ENCODE peak calls at places on chromosomes 11 and 22, in four cellular contexts. One of them, this sample, is unnamed. For H3K27me3, the result is how much of the 10 kb centered on the place peaks cover.

GRCh38 chr22:42939941-42940653 is 74.9 kb downstream of the PACSIN2 start:
- DNase-seq in IMR-90: peak
- DNase-seq in H1: no peak
- DNase-seq in H9: no peak
- DNase-seq in this sample: peak

GRCh38 chr11:8932564-8933180 is at the start of gene C11orf16:
- DNase-seq in IMR-90: no peak
- DNase-seq in H1: no peak
- DNase-seq in H9: peak
- DNase-seq in this sample: peak

GRCh38 chr11:105033344-105033743 is 1.6 kb downstream of the CASP1 start:
- DNase-seq in IMR-90: no peak
- DNase-seq in H1: no peak
- DNase-seq in H9: no peak
- DNase-seq in this sample: no peak

GRCh38 chr11:47179655-47179991 is 2.9 kb upstream of the ARFGAP2 start:
- DNase-seq in IMR-90: peak
- DNase-seq in H1: peak
- DNase-seq in H9: peak
- DNase-seq in this sample: peak

GRCh38 chr11:27694992-27695391 is 5.3 kb downstream of the BDNF start:
- DNase-seq in IMR-90: no peak
- DNase-seq in H1: no peak
- DNase-seq in H9: no peak
- DNase-seq in this sample: no peak

GRCh38 chr11:85740464-85741400 is 54.7 kb upstream of the CCDC89 start:
- DNase-seq in IMR-90: no peak
- DNase-seq in H1: no peak
- DNase-seq in H9: no peak
- DNase-seq in this sample: no peak

GRCh38 chr11:11789735-11790369 is 51.9 kb upstream of the USP47 start:
- DNase-seq in IMR-90: peak
- DNase-seq in H1: no peak
- DNase-seq in H9: no peak
- DNase-seq in this sample: peak

GRCh38 chr11:123233978-123234340 is 38.9 kb upstream of the CLMP start:
- DNase-seq in IMR-90: no peak
- DNase-seq in H1: no peak
- DNase-seq in H9: no peak
- DNase-seq in this sample: no peak

GRCh38 chr11:132161538-132161937 is 791.1 kb downstream of the NTM start:
- DNase-seq in IMR-90: no peak
- DNase-seq in H1: no peak
- DNase-seq in H9: no peak
- DNase-seq in this sample: no peak

GRCh38 chr22:23182289-23183106 is 2.2 kb downstream of the BCR start:
- DNase-seq in IMR-90: peak
- DNase-seq in H1: no peak
- DNase-seq in H9: no peak
- DNase-seq in this sample: peak

GRCh38 chr11:70067591-70068341 is 10.4 kb upstream of the ANO1 start:
- DNase-seq in IMR-90: no peak
- DNase-seq in H1: peak
- DNase-seq in H9: peak
- DNase-seq in this sample: peak

GRCh38 chr11:60831501-60832079 is 10.3 kb upstream of the CCDC86 start:
- DNase-seq in IMR-90: peak
- DNase-seq in H1: no peak
- DNase-seq in H9: no peak
- DNase-seq in this sample: no peak

DNA sequence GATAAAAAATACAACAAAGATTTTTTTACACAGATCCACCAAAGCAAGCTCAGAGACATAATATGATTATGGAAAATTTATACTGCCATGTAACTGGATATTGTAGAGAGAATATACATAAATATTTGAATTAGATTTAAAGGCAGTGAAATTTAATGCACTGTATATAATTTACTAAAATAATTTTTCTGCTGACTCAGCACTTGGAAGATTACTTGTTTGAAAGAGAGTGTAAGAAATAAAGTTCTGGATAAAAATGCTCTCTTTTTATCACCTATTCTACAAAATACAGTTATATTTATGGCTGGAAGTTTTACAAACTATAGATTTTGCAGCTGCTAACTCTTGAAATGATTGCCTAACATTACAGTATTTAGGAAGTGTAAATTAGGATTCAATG is 628.3 kb upstream of the CHORDC1 start:
- DNase-seq in IMR-90: no peak
- DNase-seq in H1: no peak
- DNase-seq in H9: no peak
- DNase-seq in this sample: no peak
- H2BK120ac ChIP-seq in IMR-90: no peak
- H2BK120ac ChIP-seq in H1: no peak
- H2BK120ac ChIP-seq in H9: no peak
- H2BK120ac ChIP-seq in this sample: no peak

DNA sequence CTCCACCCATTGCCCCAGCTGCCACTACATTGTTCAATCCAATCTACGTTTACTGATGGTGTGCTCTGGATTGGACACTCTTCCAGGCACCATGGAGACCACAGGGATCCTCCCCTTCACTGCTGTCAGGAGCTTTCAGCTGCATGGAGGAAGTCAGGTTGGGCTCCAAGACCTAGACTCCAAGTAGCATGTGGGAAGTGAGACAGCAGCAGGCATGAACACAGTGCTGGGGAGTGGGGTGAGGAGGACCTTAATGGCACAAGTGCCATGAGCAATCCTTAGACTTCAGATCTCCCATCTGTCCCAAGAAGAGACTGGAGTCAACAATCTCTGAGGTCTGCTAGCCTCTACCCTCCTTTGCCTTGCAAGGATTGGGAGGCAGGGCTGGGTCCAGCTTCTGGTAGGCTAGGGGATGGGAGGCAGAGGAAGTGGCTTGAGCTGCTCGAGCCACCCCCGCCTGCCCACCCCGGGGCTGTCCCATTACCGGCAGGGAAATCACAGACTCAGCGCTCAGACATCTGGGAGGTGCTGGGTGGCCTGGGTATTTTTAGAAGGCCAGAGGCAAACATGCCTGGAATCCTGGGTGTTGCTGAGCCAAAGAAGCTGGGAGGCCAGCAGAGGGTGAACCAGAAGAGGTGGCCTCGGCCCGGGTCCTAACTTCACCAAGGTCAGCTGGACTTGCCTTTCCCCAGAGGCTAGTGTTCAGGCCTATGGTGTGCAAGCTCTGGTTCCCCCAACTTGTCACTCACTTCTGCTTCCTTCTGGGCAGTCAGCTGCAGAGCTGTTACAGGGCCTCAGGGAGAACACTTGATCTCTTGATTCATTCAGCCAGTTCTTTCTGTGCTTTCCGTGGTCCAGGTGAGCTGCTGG is 15.3 kb upstream of the FCHSD2 start:
- DNase-seq in IMR-90: peak
- DNase-seq in H1: no peak
- DNase-seq in H9: no peak
- DNase-seq in this sample: no peak
- H3K56ac ChIP-seq in IMR-90: peak
- H3K56ac ChIP-seq in H1: no peak
- H3K56ac ChIP-seq in H9: no peak
- H3K56ac ChIP-seq in this sample: no peak

DNA sequence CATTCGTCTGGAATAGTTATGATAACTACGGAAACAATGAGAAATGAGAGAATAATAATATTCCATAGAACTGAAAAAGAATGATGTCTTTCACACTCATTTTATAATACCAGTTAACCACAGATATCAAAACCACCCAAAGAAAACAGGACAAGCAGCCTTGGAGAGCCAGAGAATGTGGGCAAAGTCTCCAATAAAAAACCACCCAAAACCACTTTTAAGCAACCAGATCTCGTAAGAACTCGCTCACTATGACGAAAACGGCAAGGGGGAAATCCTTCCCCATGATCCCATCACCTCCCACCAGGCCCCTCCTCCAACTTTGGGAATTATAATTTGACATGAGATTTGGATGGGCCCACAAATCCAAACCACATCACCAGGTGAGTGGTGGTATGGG is 60.8 kb downstream of the ARHGAP32 start:
- DNase-seq in IMR-90: no peak
- DNase-seq in H1: no peak
- DNase-seq in H9: no peak
- DNase-seq in this sample: no peak
- H3K27me3 ChIP-seq in IMR-90: under half
- H3K27me3 ChIP-seq in H1: under half
- H3K27me3 ChIP-seq in H9: under half
- H3K27me3 ChIP-seq in this sample: under half

GRCh38 chr22:31248138-31248745 is 36.1 kb downstream of the LIMK2 start:
- DNase-seq in IMR-90: peak
- DNase-seq in H1: peak
- DNase-seq in H9: peak
- DNase-seq in this sample: peak
- H2BK120ac ChIP-seq in IMR-90: peak
- H2BK120ac ChIP-seq in H1: no peak
- H2BK120ac ChIP-seq in H9: no peak
- H2BK120ac ChIP-seq in this sample: no peak